ENCODE peak calls at places on chromosomes 16 and 17, in six cellular contexts. V is memory B cell, B is NCI-H345, L is LoVo, X is fibroblast of pulmonary artery, Q is activated gamma-delta T cell. H is an unnamed sample.

GRCh38 chr17:29216856-29217255 is 29.8 kb upstream of the CRYBA1 start:
- DNase-seq in V (no peak), B (no peak), L (no peak), X (no peak), Q (no peak), H (no peak)

GRCh38 chr17:55806745-55807466 is 56.1 kb downstream of the PCTP start:
- DNase-seq in V (no peak), B (no peak), L (no peak), X (no peak), Q (no peak), H (no peak)

GRCh38 chr16:48350716-48351115 is 34.5 kb downstream of the SIAH1 start:
- DNase-seq in V (no peak), B (no peak), L (no peak), X (no peak), Q (no peak), H (no peak)

GRCh38 chr16:29645699-29646187 is 17.3 kb upstream of the SPN start:
- DNase-seq in V (no peak), B (no peak), L (no peak), X (peak; percentile 25), Q (no peak), H (peak; percentile 35)

GRCh38 chr17:32805029-32805976 is 71.6 kb downstream of the MYO1D start:
- DNase-seq in V (no peak), B (no peak), L (no peak), X (no peak), Q (no peak), H (peak; percentile 63)

GRCh38 chr17:57447357-57448019 is 191.2 kb downstream of the MSI2 start:
- DNase-seq in V (no peak), B (no peak), L (no peak), X (no peak), Q (no peak), H (no peak)

GRCh38 chr16:70715860-70716357 is 30.1 kb upstream of the MTSS2 start:
- DNase-seq in V (no peak), B (no peak), L (no peak), X (peak; percentile 68), Q (no peak), H (peak; percentile 86)

GRCh38 chr16:24906901-24907300 is 61.1 kb downstream of the SLC5A11 start:
- DNase-seq in V (no peak), B (no peak), L (no peak), X (no peak), Q (no peak), H (no peak)

GRCh38 chr17:74566132-74566753 is 1.1 kb downstream of the CD300H start:
- DNase-seq in V (peak; percentile 38), B (no peak), L (peak; percentile 38), X (peak; percentile 29), Q (no peak), H (no peak)

GRCh38 chr17:66416207-66416940 is 114.0 kb downstream of the PRKCA start:
- DNase-seq in V (no peak), B (no peak), L (no peak), X (no peak), Q (no peak), H (no peak)

GRCh38 chr17:44522883-44523671 is 19.9 kb upstream of the GPATCH8 start:
- DNase-seq in V (no peak), B (peak; percentile 34), L (peak; percentile 53), X (peak; percentile 78), Q (no peak), H (peak; percentile 77)

GRCh38 chr17:45170976-45171337 is 9.3 kb downstream of the HEXIM2 start:
- DNase-seq in V (no peak), B (no peak), L (peak; percentile 32), X (peak; percentile 76), Q (no peak), H (peak; percentile 89)

GRCh38 chr16:1158456-1159324 is 5.8 kb downstream of the CACNA1H start:
- DNase-seq in V (no peak), B (no peak), L (no peak), X (peak; percentile 17), Q (no peak), H (no peak)

GRCh38 chr17:58308173-58308984 is 20.2 kb downstream of the TSPOAP1 start:
- DNase-seq in V (no peak), B (no peak), L (no peak), X (no peak), Q (no peak), H (peak; percentile 16)

GRCh38 chr16:76197925-76198324 is 79.3 kb upstream of the CNTNAP4 start:
- DNase-seq in V (no peak), B (no peak), L (no peak), X (no peak), Q (no peak), H (no peak)

GRCh38 chr16:56861092-56861610 is 3.9 kb upstream of the SLC12A3 start:
- DNase-seq in V (no peak), B (no peak), L (peak; percentile 48), X (no peak), Q (no peak), H (peak; percentile 67)

GRCh38 chr17:35846055-35846809 is 22.5 kb downstream of the HEATR9 start:
- DNase-seq in V (no peak), B (no peak), L (no peak), X (no peak), Q (no peak), H (peak; percentile 69)

GRCh38 chr16:47258874-47259461 is 115.2 kb upstream of the NETO2 start:
- DNase-seq in V (no peak), B (no peak), L (peak; percentile 3), X (peak; percentile 44), Q (no peak), H (peak; percentile 40)

GRCh38 chr16:81575834-81576233 is 131.2 kb downstream of the CMIP start:
- DNase-seq in V (no peak), B (no peak), L (no peak), X (no peak), Q (no peak), H (no peak)

GRCh38 chr16:77037696-77038347 is 153.2 kb upstream of the MON1B start:
- DNase-seq in V (no peak), B (no peak), L (no peak), X (no peak), Q (no peak), H (no peak)

GRCh38 chr17:48576479-48577309 is 1.5 kb downstream of the HOXB4 start:
- DNase-seq in V (no peak), B (no peak), L (no peak), X (no peak), Q (no peak), H (no peak)